ENCODE peak calls at places on chromosomes 11 and 22, in ten cellular contexts. S is BE2C; B is A549; W is retinal pigment epithelial cell; X is HCT116; A is fibroblast of lung; V is AG09309; T is CD4-positive, alpha-beta memory T cell; F is upper lobe of right lung; N is CD8-positive, alpha-beta memory T cell. P is an unnamed sample.

GRCh38 chr11:78365381-78365792 is 52.2 kb downstream of the GAB2 start:
- DNase-seq in S (no peak), B (no peak), W (peak), X (peak), A (peak), V (no peak), T (no peak), F (no peak), N (no peak), P (no peak)

GRCh38 chr11:116510166-116510565 is 262.6 kb downstream of the BUD13 start:
- DNase-seq in S (no peak), B (no peak), W (no peak), X (no peak), A (no peak), V (no peak), T (no peak), F (no peak), N (no peak), P (no peak)

GRCh38 chr11:85115798-85116197 is 511.3 kb downstream of the DLG2 start:
- DNase-seq in S (no peak), B (no peak), W (no peak), X (no peak), A (peak), V (no peak), T (no peak), F (no peak), N (no peak), P (no peak)

GRCh38 chr11:2527621-2528291 is 82.9 kb downstream of the KCNQ1 start:
- DNase-seq in S (peak), B (no peak), W (no peak), X (no peak), A (no peak), V (no peak), T (no peak), F (peak), N (peak), P (peak)

GRCh38 chr22:45763236-45763624 is 91.6 kb downstream of the ATXN10 start:
- DNase-seq in S (no peak), B (no peak), W (no peak), X (no peak), A (no peak), V (no peak), T (no peak), F (no peak), N (no peak), P (no peak)

GRCh38 chr11:65894034-65894591 is 3.6 kb downstream of the CCDC85B start:
- DNase-seq in S (no peak), B (no peak), W (no peak), X (no peak), A (no peak), V (no peak), T (peak), F (no peak), N (no peak), P (no peak)

GRCh38 chr22:27780161-27780575 is 21.4 kb downstream of the MN1 start:
- DNase-seq in S (no peak), B (no peak), W (no peak), X (no peak), A (peak), V (no peak), T (no peak), F (no peak), N (no peak), P (no peak)

GRCh38 chr11:65586247-65586630 is 9.4 kb downstream of the KCNK7 start:
- DNase-seq in S (no peak), B (no peak), W (no peak), X (no peak), A (no peak), V (no peak), T (no peak), F (no peak), N (no peak), P (no peak)

GRCh38 chr11:121318848-121319834 is 26.6 kb downstream of the SC5D start:
- DNase-seq in S (peak), B (no peak), W (peak), X (peak), A (peak), V (peak), T (peak), F (no peak), N (no peak), P (no peak)

GRCh38 chr11:18972336-18972735 is 33.1 kb upstream of the MRGPRX1 start:
- DNase-seq in S (no peak), B (no peak), W (no peak), X (no peak), A (no peak), V (no peak), T (no peak), F (no peak), N (no peak), P (no peak)

GRCh38 chr22:43208703-43209522 is 22.0 kb upstream of the TTLL12 start:
- DNase-seq in S (no peak), B (no peak), W (no peak), X (no peak), A (no peak), V (no peak), T (no peak), F (no peak), N (no peak), P (no peak)

GRCh38 chr22:42700355-42700754 is 20.3 kb downstream of the A4GALT start:
- DNase-seq in S (no peak), B (no peak), W (no peak), X (no peak), A (no peak), V (no peak), T (no peak), F (no peak), N (no peak), P (no peak)

GRCh38 chr11:11010624-11011127 is 152.8 kb upstream of the ZBED5 start:
- DNase-seq in S (peak), B (peak), W (no peak), X (peak), A (peak), V (no peak), T (no peak), F (no peak), N (no peak), P (no peak)

GRCh38 chr22:32809786-32810185 is 8.3 kb downstream of the TIMP3 start:
- DNase-seq in S (no peak), B (no peak), W (no peak), X (no peak), A (no peak), V (no peak), T (no peak), F (no peak), N (no peak), P (no peak)

GRCh38 chr11:127027000-127027399 is 26.4 kb upstream of the KIRREL3 start:
- DNase-seq in S (no peak), B (no peak), W (no peak), X (no peak), A (no peak), V (no peak), T (no peak), F (no peak), N (no peak), P (no peak)

GRCh38 chr22:47310601-47311000 is 548.2 kb downstream of the TBC1D22A start:
- DNase-seq in S (no peak), B (no peak), W (no peak), X (peak), A (peak), V (no peak), T (no peak), F (no peak), N (no peak), P (no peak)

GRCh38 chr11:118175031-118175531 is 1.4 kb downstream of the SCN2B start:
- DNase-seq in S (no peak), B (no peak), W (no peak), X (no peak), A (peak), V (no peak), T (no peak), F (no peak), N (no peak), P (no peak)

GRCh38 chr11:2890466-2891241 is 5.1 kb upstream of the CDKN1C start:
- DNase-seq in S (no peak), B (no peak), W (no peak), X (no peak), A (peak), V (no peak), T (no peak), F (peak), N (no peak), P (peak)

GRCh38 chr11:126630893-126631292 is 275.4 kb downstream of the ST3GAL4 start:
- DNase-seq in S (no peak), B (no peak), W (no peak), X (no peak), A (no peak), V (no peak), T (no peak), F (no peak), N (no peak), P (no peak)

GRCh38 chr11:78061921-78062311 is 1.7 kb upstream of the THRSP start:
- DNase-seq in S (no peak), B (no peak), W (no peak), X (no peak), A (no peak), V (no peak), T (no peak), F (no peak), N (no peak), P (no peak)

GRCh38 chr11:20047755-20048154 is 112.5 kb downstream of the DBX1 start:
- DNase-seq in S (no peak), B (no peak), W (no peak), X (no peak), A (no peak), V (no peak), T (no peak), F (no peak), N (no peak), P (no peak)

GRCh38 chr11:123357990-123358827 is 71.9 kb upstream of the GRAMD1B start:
- DNase-seq in S (peak), B (no peak), W (no peak), X (no peak), A (peak), V (peak), T (peak), F (no peak), N (peak), P (no peak)

GRCh38 chr11:117239295-117239694 is 6.8 kb downstream of the RNF214 start:
- DNase-seq in S (no peak), B (peak), W (peak), X (no peak), A (peak), V (peak), T (no peak), F (no peak), N (no peak), P (no peak)

GRCh38 chr22:25403752-25404471 is 160.6 kb upstream of the GRK3 start:
- DNase-seq in S (peak), B (no peak), W (no peak), X (no peak), A (peak), V (peak), T (no peak), F (no peak), N (no peak), P (no peak)

GRCh38 chr22:35697142-35697541 is 20.5 kb upstream of the APOL5 start:
- DNase-seq in S (no peak), B (no peak), W (no peak), X (no peak), A (no peak), V (no peak), T (no peak), F (no peak), N (no peak), P (no peak)

GRCh38 chr11:4626207-4627105 is 10.8 kb upstream of the OR51D1 start:
- DNase-seq in S (peak), B (peak), W (peak), X (peak), A (peak), V (no peak), T (peak), F (no peak), N (peak), P (no peak)

GRCh38 chr22:44295406-44295805 is 17.3 kb downstream of the SHISAL1 start:
- DNase-seq in S (no peak), B (no peak), W (no peak), X (no peak), A (no peak), V (no peak), T (no peak), F (no peak), N (no peak), P (no peak)

GRCh38 chr11:69244286-69244685 is 49.7 kb upstream of the MYEOV start:
- DNase-seq in S (no peak), B (no peak), W (no peak), X (no peak), A (no peak), V (no peak), T (no peak), F (no peak), N (no peak), P (no peak)

GRCh38 chr11:890794-891600 is 19.6 kb downstream of the CHID1 start:
- DNase-seq in S (peak), B (no peak), W (no peak), X (no peak), A (no peak), V (no peak), T (no peak), F (no peak), N (no peak), P (no peak)

GRCh38 chr11:33039274-33040126 is at the start of gene TCP11L1:
- DNase-seq in S (peak), B (peak), W (peak), X (peak), A (peak), V (peak), T (peak), F (peak), N (peak), P (peak)

GRCh38 chr11:76564400-76564799 is 106.1 kb downstream of the LRRC32 start:
- DNase-seq in S (no peak), B (no peak), W (no peak), X (no peak), A (no peak), V (no peak), T (no peak), F (no peak), N (no peak), P (no peak)

GRCh38 chr11:131186629-131187075 is 183.8 kb upstream of the NTM start:
- DNase-seq in S (no peak), B (no peak), W (no peak), X (no peak), A (no peak), V (no peak), T (no peak), F (no peak), N (no peak), P (no peak)

GRCh38 chr11:75878968-75879367 is 64.0 kb downstream of the UVRAG start:
- DNase-seq in S (no peak), B (no peak), W (no peak), X (no peak), A (no peak), V (no peak), T (no peak), F (no peak), N (no peak), P (no peak)

GRCh38 chr22:47192651-47193437 is 430.4 kb downstream of the TBC1D22A start:
- DNase-seq in S (no peak), B (peak), W (no peak), X (peak), A (no peak), V (no peak), T (no peak), F (peak), N (no peak), P (peak)

GRCh38 chr22:23182289-23183106 is 2.2 kb downstream of the BCR start:
- DNase-seq in S (no peak), B (no peak), W (no peak), X (no peak), A (peak), V (no peak), T (peak), F (no peak), N (peak), P (no peak)

GRCh38 chr11:116993599-116993998 is 104.6 kb downstream of the SIK3 start:
- DNase-seq in S (peak), B (no peak), W (no peak), X (no peak), A (peak), V (no peak), T (peak), F (no peak), N (no peak), P (no peak)

GRCh38 chr11:128865490-128865889 is 1.6 kb downstream of the KCNJ1 start:
- DNase-seq in S (no peak), B (no peak), W (no peak), X (no peak), A (peak), V (no peak), T (no peak), F (no peak), N (no peak), P (no peak)
- H3K4me3 ChIP-seq in S (no peak), B (no peak), W (no peak), X (no peak), A (no peak), V (no peak), T (no peak), F (no peak), N (no peak), P (no peak)

GRCh38 chr22:19533857-19534256 is 9.6 kb upstream of the CLDN5 start:
- DNase-seq in S (no peak), B (no peak), W (no peak), X (no peak), A (no peak), V (no peak), T (no peak), F (no peak), N (no peak), P (no peak)

GRCh38 chr22:19533049-19533626 is 8.9 kb upstream of the CLDN5 start:
- DNase-seq in S (no peak), B (no peak), W (no peak), X (no peak), A (no peak), V (no peak), T (no peak), F (no peak), N (no peak), P (no peak)

GRCh38 chr22:19537941-19538488 is 13.8 kb upstream of the CLDN5 start:
- DNase-seq in S (no peak), B (no peak), W (no peak), X (no peak), A (no peak), V (no peak), T (no peak), F (no peak), N (no peak), P (no peak)

GRCh38 chr22:19536564-19536963 is 12.4 kb upstream of the CLDN5 start:
- DNase-seq in S (no peak), B (no peak), W (no peak), X (no peak), A (no peak), V (no peak), T (no peak), F (no peak), N (no peak), P (no peak)

GRCh38 chr22:19535001-19535400 is 10.8 kb upstream of the CLDN5 start:
- DNase-seq in S (no peak), B (no peak), W (no peak), X (no peak), A (no peak), V (no peak), T (no peak), F (no peak), N (no peak), P (no peak)
- H3K4me3 ChIP-seq in S (no peak), B (no peak), W (no peak), X (no peak), A (no peak), V (no peak), T (no peak), F (no peak), N (no peak), P (no peak)

DNA sequence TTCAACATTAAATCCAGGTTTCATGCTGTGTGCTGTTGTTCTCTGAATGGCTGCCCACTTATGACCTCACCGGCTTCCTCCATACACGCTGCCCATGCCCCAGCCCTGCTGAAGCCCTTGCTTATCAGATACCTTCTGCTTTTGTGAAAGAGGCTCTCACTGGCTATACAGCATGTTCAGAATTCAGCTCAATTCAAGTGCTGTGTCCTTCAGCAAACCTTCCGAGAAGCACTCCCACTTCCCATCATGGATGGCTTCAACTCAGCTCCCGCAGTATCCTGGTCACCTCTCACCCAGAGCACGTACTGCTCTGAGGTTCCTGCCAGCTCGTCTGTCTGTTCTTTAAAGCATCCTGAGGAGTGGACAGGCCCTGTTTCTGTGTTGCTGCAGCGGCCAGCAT is 49.2 kb downstream of the PPFIA1 start:
- DNase-seq in S (no peak), B (no peak), W (no peak), X (no peak), A (no peak), V (no peak), T (no peak), F (no peak), N (no peak), P (no peak)
- H3K4me3 ChIP-seq in S (no peak), B (no peak), W (no peak), X (no peak), A (no peak), V (no peak), T (no peak), F (no peak), N (no peak), P (no peak)

GRCh38 chr11:8689726-8690255 is 7.2 kb downstream of the RPL27A start:
- DNase-seq in S (no peak), B (no peak), W (no peak), X (no peak), A (peak), V (no peak), T (no peak), F (no peak), N (no peak), P (no peak)
- H3K4me3 ChIP-seq in S (peak), B (peak), W (peak), X (peak), A (no peak), V (no peak), T (peak), F (peak), N (peak), P (no peak)

GRCh38 chr22:29885610-29886009 is 2.6 kb downstream of the MTMR3 start:
- DNase-seq in S (no peak), B (no peak), W (no peak), X (no peak), A (no peak), V (no peak), T (no peak), F (no peak), N (no peak), P (no peak)

GRCh38 chr22:29883831-29884139 is 811 bp downstream of the MTMR3 start:
- DNase-seq in S (no peak), B (no peak), W (no peak), X (no peak), A (no peak), V (no peak), T (no peak), F (no peak), N (no peak), P (no peak)

GRCh38 chr22:29883045-29883830 is at the start of gene MTMR3:
- DNase-seq in S (peak), B (peak), W (peak), X (peak), A (peak), V (peak), T (peak), F (peak), N (peak), P (peak)

GRCh38 chr22:29879738-29880137 is 3.2 kb upstream of the MTMR3 start:
- DNase-seq in S (peak), B (peak), W (no peak), X (peak), A (no peak), V (no peak), T (no peak), F (no peak), N (no peak), P (no peak)

DNA sequence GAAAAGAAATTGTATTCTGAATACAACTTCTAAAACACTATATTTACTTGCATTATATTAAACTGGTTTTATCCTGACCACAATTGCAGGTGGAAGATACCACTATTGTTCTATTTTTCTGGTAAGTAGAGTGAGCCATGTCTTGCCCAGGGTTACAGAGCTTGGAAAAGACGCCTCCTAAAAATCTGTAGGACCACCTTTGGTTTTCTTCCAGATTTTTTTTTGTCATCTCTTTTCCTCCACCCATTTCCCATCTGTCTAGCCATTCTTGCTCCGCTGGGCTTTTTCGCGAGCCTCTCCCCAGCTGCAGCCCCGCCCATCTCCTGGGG is 294 bp upstream of the MTMR3 start:
- DNase-seq in S (no peak), B (no peak), W (no peak), X (no peak), A (no peak), V (no peak), T (no peak), F (no peak), N (no peak), P (no peak)
- H3K4me3 ChIP-seq in S (no peak), B (peak), W (peak), X (peak), A (no peak), V (no peak), T (no peak), F (peak), N (peak), P (no peak)